ENCODE peak calls at places on chromosome 9, in eight cellular contexts. N is stomach, W is spleen, J is GM12878, G is transverse colon, A is sigmoid colon, U is endothelial cell of umbilical vein, L is K562. I is an unnamed sample.

GRCh38 chr9:19552693-19553092 is 143.9 kb downstream of the ACER2 start:
- DNase-seq in N (no peak), W (no peak), J (no peak), G (no peak), A (no peak), U (no peak), L (no peak), I (no peak)

GRCh38 chr9:130770679-130771442 is 64.2 kb upstream of the ABL1 start:
- DNase-seq in N (no peak), W (no peak), J (no peak), G (no peak), A (no peak), U (peak), L (peak), I (no peak)

GRCh38 chr9:129458155-129458661 is 162.7 kb downstream of the C9orf50 start:
- DNase-seq in N (peak), W (no peak), J (peak), G (peak), A (peak), U (no peak), L (no peak), I (peak)

GRCh38 chr9:91985692-91986091 is 35.7 kb upstream of the ROR2 start:
- DNase-seq in N (no peak), W (no peak), J (no peak), G (no peak), A (no peak), U (no peak), L (no peak), I (no peak)

GRCh38 chr9:129597355-129598088 is 23.4 kb downstream of the C9orf50 start:
- DNase-seq in N (peak), W (no peak), J (no peak), G (peak), A (peak), U (peak), L (no peak), I (peak)

GRCh38 chr9:133066181-133066983 is 4.6 kb downstream of the CEL start:
- DNase-seq in N (no peak), W (peak), J (no peak), G (no peak), A (no peak), U (no peak), L (no peak), I (no peak)

GRCh38 chr9:36820392-36820861 is 213.6 kb downstream of the PAX5 start:
- DNase-seq in N (no peak), W (no peak), J (no peak), G (no peak), A (peak), U (no peak), L (no peak), I (no peak)

GRCh38 chr9:92725726-92726125 is 38.9 kb downstream of the BICD2 start:
- DNase-seq in N (peak), W (no peak), J (no peak), G (no peak), A (no peak), U (no peak), L (no peak), I (no peak)

GRCh38 chr9:96021616-96022444 is 146.3 kb downstream of the ERCC6L2 start:
- DNase-seq in N (no peak), W (no peak), J (no peak), G (no peak), A (no peak), U (no peak), L (no peak), I (no peak)

GRCh38 chr9:89243296-89244061 is 64.9 kb upstream of the SHC3 start:
- DNase-seq in N (no peak), W (no peak), J (no peak), G (no peak), A (no peak), U (no peak), L (no peak), I (no peak)

GRCh38 chr9:86098793-86099694 is at the start of gene GOLM1:
- DNase-seq in N (peak), W (peak), J (no peak), G (peak), A (peak), U (peak), L (peak), I (peak)

GRCh38 chr9:96204853-96205252 is 97.1 kb downstream of the HSD17B3 start:
- DNase-seq in N (no peak), W (no peak), J (no peak), G (no peak), A (no peak), U (no peak), L (no peak), I (no peak)

GRCh38 chr9:131278421-131279111 is 2.3 kb upstream of the FAM78A start:
- DNase-seq in N (no peak), W (peak), J (no peak), G (no peak), A (no peak), U (no peak), L (peak), I (no peak)

GRCh38 chr9:109440797-109441287 is 57.3 kb downstream of the PTPN3 start:
- DNase-seq in N (peak), W (no peak), J (no peak), G (peak), A (no peak), U (peak), L (peak), I (peak)

GRCh38 chr9:68955281-68955680 is 58.6 kb downstream of the PRKACG start:
- DNase-seq in N (no peak), W (no peak), J (no peak), G (no peak), A (no peak), U (no peak), L (no peak), I (no peak)

GRCh38 chr9:99105152-99106043 is 485 bp downstream of the TGFBR1 start:
- DNase-seq in N (peak), W (peak), J (no peak), G (peak), A (peak), U (peak), L (peak), I (peak)

GRCh38 chr9:32524558-32525461 is 1.2 kb downstream of the RIGI start:
- DNase-seq in N (peak), W (peak), J (peak), G (no peak), A (no peak), U (no peak), L (no peak), I (peak)

GRCh38 chr9:114612272-114612923 is 1.3 kb downstream of the TMEM268 start:
- DNase-seq in N (no peak), W (no peak), J (no peak), G (no peak), A (peak), U (no peak), L (no peak), I (no peak)

GRCh38 chr9:120486347-120486746 is 93.6 kb downstream of the CDK5RAP2 start:
- DNase-seq in N (peak), W (no peak), J (no peak), G (no peak), A (no peak), U (no peak), L (no peak), I (no peak)

GRCh38 chr9:134681061-134681661 is 39.6 kb downstream of the COL5A1 start:
- DNase-seq in N (no peak), W (peak), J (no peak), G (no peak), A (peak), U (no peak), L (no peak), I (no peak)

GRCh38 chr9:134682026-134682425 is 40.4 kb downstream of the COL5A1 start:
- DNase-seq in N (no peak), W (peak), J (no peak), G (no peak), A (peak), U (no peak), L (no peak), I (no peak)

GRCh38 chr9:134679616-134680392 is 38.2 kb downstream of the COL5A1 start:
- DNase-seq in N (no peak), W (peak), J (no peak), G (no peak), A (peak), U (no peak), L (no peak), I (no peak)

GRCh38 chr9:134678671-134679443 is 37.3 kb downstream of the COL5A1 start:
- DNase-seq in N (no peak), W (peak), J (no peak), G (no peak), A (peak), U (no peak), L (no peak), I (no peak)

DNA sequence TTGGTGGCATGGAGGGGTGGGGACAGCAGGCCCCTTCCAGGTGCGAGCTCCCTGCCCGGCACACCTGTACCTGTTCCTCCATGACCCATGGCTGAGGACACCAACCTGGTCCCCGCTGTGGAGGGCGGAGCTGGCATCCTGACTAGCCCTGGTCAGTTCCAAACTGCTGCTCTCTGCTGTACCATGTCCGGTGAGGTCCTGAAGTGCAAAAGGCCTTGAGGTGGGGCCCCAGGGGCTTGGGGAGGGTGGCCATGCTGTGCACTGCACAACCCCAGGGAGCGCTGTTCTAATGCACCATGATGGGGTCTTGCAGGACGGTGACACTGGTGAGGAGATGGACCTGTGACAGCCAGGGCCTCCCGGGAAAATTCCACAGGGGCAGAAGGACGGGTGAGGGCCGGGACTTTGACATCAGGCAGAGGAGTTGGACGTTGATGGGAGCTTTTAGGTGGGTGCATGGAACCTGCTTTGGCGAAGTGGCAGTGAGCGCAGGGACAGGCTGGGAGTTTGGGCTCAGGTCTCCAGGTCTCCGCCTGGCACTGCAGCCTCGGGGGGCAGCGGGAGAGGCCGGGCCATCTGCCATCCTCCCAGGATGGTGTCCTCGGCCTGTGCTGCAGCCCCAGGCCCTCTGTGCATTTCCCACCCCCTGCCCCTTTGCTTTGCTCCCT is 38.9 kb downstream of the COL5A1 start:
- DNase-seq in N (no peak), W (peak), J (no peak), G (no peak), A (peak), U (no peak), L (no peak), I (no peak)
- H3K27ac ChIP-seq in N (peak), W (peak), J (no peak), G (peak), A (peak), U (no peak), L (no peak), I (no peak)

GRCh38 chr9:16721972-16722371 is 148.5 kb downstream of the BNC2 start:
- DNase-seq in N (no peak), W (no peak), J (no peak), G (peak), A (peak), U (peak), L (no peak), I (peak)
- TF ChIP-seq POLR2AphosphoS5 in N (peak), W (no peak), J (no peak), G (peak), A (peak), U (no peak), L (no peak), I (peak)

GRCh38 chr9:27572566-27572917 is 739 bp downstream of the C9orf72 start:
- DNase-seq in N (peak), W (no peak), J (no peak), G (peak), A (peak), U (no peak), L (peak), I (peak)
- H3K27ac ChIP-seq in N (peak), W (peak), J (peak), G (peak), A (peak), U (peak), L (peak), I (peak)

DNA sequence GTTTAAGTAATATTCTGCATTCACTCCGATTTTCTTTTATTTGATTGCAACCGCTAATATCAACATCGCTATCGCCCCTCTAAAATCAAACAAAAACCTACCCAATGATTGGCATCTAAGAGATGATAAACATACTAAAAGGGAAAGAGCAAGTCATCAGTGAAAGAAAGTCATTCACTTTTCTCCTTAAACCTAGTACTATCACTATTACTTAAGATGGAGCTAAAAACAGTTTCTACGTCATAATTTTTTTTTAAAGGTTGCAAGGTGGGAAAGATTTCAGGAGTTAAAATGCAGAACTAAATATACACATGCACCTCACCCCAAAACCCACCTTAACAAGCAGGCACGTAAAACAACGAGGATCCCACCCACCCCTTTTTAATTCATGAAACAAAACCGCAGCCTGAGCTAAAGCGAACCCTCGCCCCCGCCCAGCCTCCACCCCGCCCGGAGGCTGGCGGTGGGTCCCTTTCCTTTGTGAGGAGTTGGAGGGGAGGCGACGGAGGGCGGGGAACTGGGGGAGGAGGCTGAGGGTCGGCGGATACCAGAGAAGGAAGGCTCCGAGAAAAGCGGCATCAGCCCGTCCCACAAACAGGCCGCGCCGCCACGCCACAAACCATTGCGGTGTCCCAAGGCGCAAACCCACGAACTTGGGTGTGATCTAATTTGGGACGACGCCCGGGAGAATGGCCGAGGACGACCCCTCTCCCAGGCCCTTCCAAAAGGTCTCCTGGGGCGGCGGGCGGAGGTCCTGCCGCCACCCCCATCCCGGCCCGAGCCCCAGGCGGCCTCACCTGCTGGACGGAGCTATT is 848 bp downstream of the UBQLN1 start:
- DNase-seq in N (peak), W (peak), J (no peak), G (peak), A (peak), U (peak), L (peak), I (peak)
- TF ChIP-seq POLR2AphosphoS5 in N (peak), W (no peak), J (no peak), G (no peak), A (no peak), U (no peak), L (peak), I (no peak)

GRCh38 chr9:87537625-87538024 is 40.0 kb downstream of the DAPK1 start:
- DNase-seq in N (no peak), W (no peak), J (no peak), G (no peak), A (no peak), U (no peak), L (no peak), I (no peak)
- H3K27ac ChIP-seq in N (no peak), W (no peak), J (no peak), G (no peak), A (no peak), U (no peak), L (no peak), I (no peak)

GRCh38 chr9:136109351-136110081 is 9.2 kb downstream of the TMEM250 start:
- DNase-seq in N (peak), W (peak), J (peak), G (peak), A (peak), U (peak), L (peak), I (peak)
- TF ChIP-seq POLR2AphosphoS5 in N (peak), W (peak), J (peak), G (peak), A (peak), U (peak), L (no peak), I (peak)

GRCh38 chr9:136219276-136219675 is 14.3 kb upstream of the LHX3 start:
- DNase-seq in N (no peak), W (no peak), J (no peak), G (no peak), A (no peak), U (no peak), L (no peak), I (no peak)
- H3K27ac ChIP-seq in N (no peak), W (no peak), J (no peak), G (no peak), A (no peak), U (no peak), L (no peak), I (no peak)

DNA sequence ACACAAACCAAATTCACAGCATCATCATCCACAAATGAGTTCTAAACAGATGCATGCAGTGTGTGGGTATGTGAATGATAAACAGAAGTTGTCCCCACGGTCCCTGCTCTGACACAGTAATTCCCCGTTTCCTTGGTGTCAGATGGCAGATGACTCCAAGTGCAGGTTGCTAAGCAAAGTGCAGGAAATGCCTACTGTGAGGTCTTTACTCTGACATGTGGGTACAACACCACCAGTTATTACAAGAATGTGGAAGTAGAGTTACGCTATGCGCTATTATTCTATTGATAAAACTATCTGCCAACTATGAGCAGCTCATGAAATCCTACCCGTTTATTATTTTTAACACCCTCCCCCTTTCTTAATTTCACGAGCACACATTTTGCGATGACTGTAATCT is 448.9 kb downstream of the BNC2 start:
- DNase-seq in N (no peak), W (no peak), J (no peak), G (no peak), A (no peak), U (no peak), L (no peak), I (no peak)
- TF ChIP-seq POLR2AphosphoS5 in N (no peak), W (no peak), J (no peak), G (no peak), A (no peak), U (no peak), L (no peak), I (no peak)